ENCODE peak calls at places on chromosome 13, in six cellular contexts. One of them, this sample, is unnamed.

GRCh38 chr13:85503797-85504196 is 295.4 kb downstream of the SLITRK6 start:
- DNase-seq in NCI-H510A: no peak
- DNase-seq in smooth muscle cell of the brain vasculature: no peak
- DNase-seq in GM03348: peak
- DNase-seq in cardiac muscle cell: no peak
- DNase-seq in stimulated activated CD8-positive, alpha-beta memory T cell treated with anti-CD3 and anti-CD28 coated beads, Interleukin-7, amount 100 ng/mL, for 1 hour: no peak
- DNase-seq in this sample: no peak

GRCh38 chr13:112885782-112886268 is 83.2 kb upstream of the MCF2L start:
- DNase-seq in cardiac muscle cell: peak
- DNase-seq in GM03348: peak
- DNase-seq in smooth muscle cell of the brain vasculature: peak
- DNase-seq in NCI-H510A: peak
- DNase-seq in stimulated activated CD8-positive, alpha-beta memory T cell treated with anti-CD3 and anti-CD28 coated beads, Interleukin-7, amount 100 ng/mL, for 1 hour: no peak
- DNase-seq in this sample: peak

GRCh38 chr13:98577823-98578285 is 947 bp upstream of the STK24 start:
- DNase-seq in GM03348: no peak
- DNase-seq in cardiac muscle cell: no peak
- DNase-seq in stimulated activated CD8-positive, alpha-beta memory T cell treated with anti-CD3 and anti-CD28 coated beads, Interleukin-7, amount 100 ng/mL, for 1 hour: no peak
- DNase-seq in NCI-H510A: no peak
- DNase-seq in smooth muscle cell of the brain vasculature: no peak
- DNase-seq in this sample: no peak

GRCh38 chr13:106284358-106284757 is 251.1 kb downstream of the EFNB2 start:
- DNase-seq in stimulated activated CD8-positive, alpha-beta memory T cell treated with anti-CD3 and anti-CD28 coated beads, Interleukin-7, amount 100 ng/mL, for 1 hour: no peak
- DNase-seq in GM03348: no peak
- DNase-seq in smooth muscle cell of the brain vasculature: no peak
- DNase-seq in cardiac muscle cell: no peak
- DNase-seq in NCI-H510A: no peak
- DNase-seq in this sample: no peak

GRCh38 chr13:48679941-48680630 is 26.4 kb downstream of the CYSLTR2 start:
- DNase-seq in GM03348: no peak
- DNase-seq in cardiac muscle cell: no peak
- DNase-seq in stimulated activated CD8-positive, alpha-beta memory T cell treated with anti-CD3 and anti-CD28 coated beads, Interleukin-7, amount 100 ng/mL, for 1 hour: no peak
- DNase-seq in NCI-H510A: no peak
- DNase-seq in smooth muscle cell of the brain vasculature: no peak
- DNase-seq in this sample: no peak

GRCh38 chr13:111217661-111218060 is 102.6 kb downstream of the ARHGEF7 start:
- DNase-seq in smooth muscle cell of the brain vasculature: no peak
- DNase-seq in stimulated activated CD8-positive, alpha-beta memory T cell treated with anti-CD3 and anti-CD28 coated beads, Interleukin-7, amount 100 ng/mL, for 1 hour: no peak
- DNase-seq in cardiac muscle cell: no peak
- DNase-seq in GM03348: no peak
- DNase-seq in NCI-H510A: no peak
- DNase-seq in this sample: no peak

GRCh38 chr13:98052412-98052811 is 90.5 kb upstream of the FARP1 start:
- DNase-seq in stimulated activated CD8-positive, alpha-beta memory T cell treated with anti-CD3 and anti-CD28 coated beads, Interleukin-7, amount 100 ng/mL, for 1 hour: no peak
- DNase-seq in GM03348: no peak
- DNase-seq in NCI-H510A: no peak
- DNase-seq in smooth muscle cell of the brain vasculature: no peak
- DNase-seq in cardiac muscle cell: no peak
- DNase-seq in this sample: no peak

GRCh38 chr13:89726690-89727435 is 1620.6 kb upstream of the MIR17HG start:
- DNase-seq in stimulated activated CD8-positive, alpha-beta memory T cell treated with anti-CD3 and anti-CD28 coated beads, Interleukin-7, amount 100 ng/mL, for 1 hour: no peak
- DNase-seq in cardiac muscle cell: no peak
- DNase-seq in GM03348: no peak
- DNase-seq in NCI-H510A: no peak
- DNase-seq in smooth muscle cell of the brain vasculature: peak
- DNase-seq in this sample: no peak

GRCh38 chr13:25468330-25469178 is 96.8 kb downstream of the ATP8A2 start:
- DNase-seq in smooth muscle cell of the brain vasculature: no peak
- DNase-seq in stimulated activated CD8-positive, alpha-beta memory T cell treated with anti-CD3 and anti-CD28 coated beads, Interleukin-7, amount 100 ng/mL, for 1 hour: no peak
- DNase-seq in GM03348: peak
- DNase-seq in NCI-H510A: peak
- DNase-seq in cardiac muscle cell: peak
- DNase-seq in this sample: no peak

GRCh38 chr13:93559718-93560117 is 333.1 kb downstream of the GPC6 start:
- DNase-seq in cardiac muscle cell: no peak
- DNase-seq in smooth muscle cell of the brain vasculature: peak
- DNase-seq in GM03348: peak
- DNase-seq in NCI-H510A: no peak
- DNase-seq in stimulated activated CD8-positive, alpha-beta memory T cell treated with anti-CD3 and anti-CD28 coated beads, Interleukin-7, amount 100 ng/mL, for 1 hour: no peak
- DNase-seq in this sample: no peak

GRCh38 chr13:107329991-107330390 is 762.1 kb upstream of the ARGLU1 start:
- DNase-seq in stimulated activated CD8-positive, alpha-beta memory T cell treated with anti-CD3 and anti-CD28 coated beads, Interleukin-7, amount 100 ng/mL, for 1 hour: no peak
- DNase-seq in cardiac muscle cell: peak
- DNase-seq in GM03348: no peak
- DNase-seq in NCI-H510A: peak
- DNase-seq in smooth muscle cell of the brain vasculature: no peak
- DNase-seq in this sample: no peak

GRCh38 chr13:87084192-87084591 is 587.0 kb upstream of the SLITRK5 start:
- DNase-seq in stimulated activated CD8-positive, alpha-beta memory T cell treated with anti-CD3 and anti-CD28 coated beads, Interleukin-7, amount 100 ng/mL, for 1 hour: no peak
- DNase-seq in GM03348: no peak
- DNase-seq in smooth muscle cell of the brain vasculature: no peak
- DNase-seq in cardiac muscle cell: no peak
- DNase-seq in NCI-H510A: no peak
- DNase-seq in this sample: no peak

This sample was measured in pulmonary artery endothelial cell.